ENCODE peak calls at places on chromosomes 12 and 14, in eight cellular contexts. One of them, this sample, is unnamed.

GRCh38 chr12:116372815-116373214 is 95.3 kb upstream of the MED13L start:
- DNase-seq in endodermal cell: no peak
- DNase-seq in omental fat pad: no peak
- DNase-seq in CD4-positive, alpha-beta T cell: no peak
- DNase-seq in uterus: no peak
- DNase-seq in Caco-2: no peak
- DNase-seq in HFF-Myc: no peak
- DNase-seq in fibroblast of villous mesenchyme: no peak
- DNase-seq in this sample: no peak

GRCh38 chr14:89910706-89911017 is 43.9 kb downstream of the EFCAB11 start:
- DNase-seq in endodermal cell: no peak
- DNase-seq in fibroblast of villous mesenchyme: no peak
- DNase-seq in omental fat pad: no peak
- DNase-seq in HFF-Myc: no peak
- DNase-seq in Caco-2: no peak
- DNase-seq in CD4-positive, alpha-beta T cell: no peak
- DNase-seq in uterus: no peak
- DNase-seq in this sample: no peak

GRCh38 chr12:13000616-13000934 is 510 bp upstream of the HEBP1 start:
- DNase-seq in HFF-Myc: no peak
- DNase-seq in CD4-positive, alpha-beta T cell: no peak
- DNase-seq in omental fat pad: no peak
- DNase-seq in Caco-2: peak; percentile 73
- DNase-seq in fibroblast of villous mesenchyme: no peak
- DNase-seq in endodermal cell: no peak
- DNase-seq in uterus: no peak
- DNase-seq in this sample: no peak

GRCh38 chr12:85457026-85457425 is 177.0 kb downstream of the ALX1 start:
- DNase-seq in HFF-Myc: no peak
- DNase-seq in uterus: no peak
- DNase-seq in Caco-2: no peak
- DNase-seq in omental fat pad: no peak
- DNase-seq in CD4-positive, alpha-beta T cell: no peak
- DNase-seq in fibroblast of villous mesenchyme: no peak
- DNase-seq in endodermal cell: no peak
- DNase-seq in this sample: no peak

GRCh38 chr12:119283315-119283714 is 51.2 kb upstream of the CCDC60 start:
- DNase-seq in omental fat pad: no peak
- DNase-seq in Caco-2: no peak
- DNase-seq in uterus: no peak
- DNase-seq in CD4-positive, alpha-beta T cell: no peak
- DNase-seq in endodermal cell: peak; percentile 59
- DNase-seq in HFF-Myc: no peak
- DNase-seq in fibroblast of villous mesenchyme: no peak
- DNase-seq in this sample: no peak

GRCh38 chr14:80202888-80203562 is 8.3 kb downstream of the DIO2 start:
- DNase-seq in omental fat pad: no peak
- DNase-seq in endodermal cell: peak; percentile 96
- DNase-seq in fibroblast of villous mesenchyme: no peak
- DNase-seq in HFF-Myc: no peak
- DNase-seq in Caco-2: peak; percentile 47
- DNase-seq in CD4-positive, alpha-beta T cell: no peak
- DNase-seq in uterus: no peak
- DNase-seq in this sample: no peak

GRCh38 chr14:39847191-39847590 is 415.0 kb upstream of the FBXO33 start:
- DNase-seq in uterus: no peak
- DNase-seq in omental fat pad: no peak
- DNase-seq in CD4-positive, alpha-beta T cell: no peak
- DNase-seq in endodermal cell: no peak
- DNase-seq in fibroblast of villous mesenchyme: no peak
- DNase-seq in Caco-2: no peak
- DNase-seq in HFF-Myc: no peak
- DNase-seq in this sample: no peak

GRCh38 chr14:58783801-58784511 is 146.2 kb downstream of the DACT1 start:
- DNase-seq in fibroblast of villous mesenchyme: no peak
- DNase-seq in endodermal cell: no peak
- DNase-seq in uterus: no peak
- DNase-seq in Caco-2: no peak
- DNase-seq in CD4-positive, alpha-beta T cell: no peak
- DNase-seq in HFF-Myc: no peak
- DNase-seq in omental fat pad: no peak
- DNase-seq in this sample: no peak

GRCh38 chr12:46005151-46005797 is 14.9 kb upstream of the SCAF11 start:
- DNase-seq in HFF-Myc: no peak
- DNase-seq in Caco-2: no peak
- DNase-seq in uterus: no peak
- DNase-seq in endodermal cell: no peak
- DNase-seq in fibroblast of villous mesenchyme: peak; percentile 29
- DNase-seq in omental fat pad: no peak
- DNase-seq in CD4-positive, alpha-beta T cell: no peak
- DNase-seq in this sample: no peak

GRCh38 chr12:85076688-85077430 is 40.7 kb downstream of the LRRIQ1 start:
- DNase-seq in uterus: no peak
- DNase-seq in CD4-positive, alpha-beta T cell: no peak
- DNase-seq in omental fat pad: no peak
- DNase-seq in HFF-Myc: peak; percentile 52
- DNase-seq in endodermal cell: peak; percentile 45
- DNase-seq in fibroblast of villous mesenchyme: peak; percentile 70
- DNase-seq in Caco-2: no peak
- DNase-seq in this sample: no peak

GRCh38 chr12:105427883-105428282 is 97.4 kb downstream of the C12orf75 start:
- DNase-seq in Caco-2: no peak
- DNase-seq in uterus: no peak
- DNase-seq in CD4-positive, alpha-beta T cell: no peak
- DNase-seq in fibroblast of villous mesenchyme: no peak
- DNase-seq in HFF-Myc: no peak
- DNase-seq in endodermal cell: no peak
- DNase-seq in omental fat pad: no peak
- DNase-seq in this sample: no peak

GRCh38 chr14:67409461-67409860 is 2.5 kb downstream of the PLEK2 start:
- DNase-seq in CD4-positive, alpha-beta T cell: no peak
- DNase-seq in endodermal cell: no peak
- DNase-seq in Caco-2: no peak
- DNase-seq in fibroblast of villous mesenchyme: no peak
- DNase-seq in HFF-Myc: no peak
- DNase-seq in omental fat pad: no peak
- DNase-seq in uterus: no peak
- DNase-seq in this sample: no peak

GRCh38 chr14:60724080-60724618 is at the start of gene SIX4:
- DNase-seq in uterus: peak; percentile 72
- DNase-seq in HFF-Myc: peak; percentile 70
- DNase-seq in fibroblast of villous mesenchyme: peak; percentile 80
- DNase-seq in CD4-positive, alpha-beta T cell: no peak
- DNase-seq in endodermal cell: peak; percentile 95
- DNase-seq in Caco-2: peak; percentile 90
- DNase-seq in omental fat pad: peak; percentile 27
- DNase-seq in this sample: peak; percentile 90

GRCh38 chr12:172732-173161 is 41.2 kb downstream of the SLC6A12 start:
- DNase-seq in omental fat pad: no peak
- DNase-seq in HFF-Myc: no peak
- DNase-seq in endodermal cell: no peak
- DNase-seq in uterus: no peak
- DNase-seq in fibroblast of villous mesenchyme: no peak
- DNase-seq in Caco-2: no peak
- DNase-seq in CD4-positive, alpha-beta T cell: no peak
- DNase-seq in this sample: no peak

GRCh38 chr12:69468237-69469026 is 1.8 kb upstream of the FRS2 start:
- DNase-seq in HFF-Myc: peak; percentile 4
- DNase-seq in Caco-2: no peak
- DNase-seq in CD4-positive, alpha-beta T cell: no peak
- DNase-seq in omental fat pad: no peak
- DNase-seq in endodermal cell: peak; percentile 67
- DNase-seq in uterus: no peak
- DNase-seq in fibroblast of villous mesenchyme: no peak
- DNase-seq in this sample: no peak

GRCh38 chr12:32589165-32589891 is 89.8 kb upstream of the DNM1L start:
- DNase-seq in CD4-positive, alpha-beta T cell: no peak
- DNase-seq in omental fat pad: no peak
- DNase-seq in Caco-2: no peak
- DNase-seq in fibroblast of villous mesenchyme: no peak
- DNase-seq in uterus: no peak
- DNase-seq in endodermal cell: no peak
- DNase-seq in HFF-Myc: no peak
- DNase-seq in this sample: no peak

GRCh38 chr14:68884031-68885030 is 91.5 kb upstream of the ZFP36L1 start:
- DNase-seq in Caco-2: no peak
- DNase-seq in HFF-Myc: peak; percentile 25
- DNase-seq in omental fat pad: no peak
- DNase-seq in CD4-positive, alpha-beta T cell: no peak
- DNase-seq in uterus: peak; percentile 48
- DNase-seq in endodermal cell: no peak
- DNase-seq in fibroblast of villous mesenchyme: peak; percentile 50
- DNase-seq in this sample: no peak

GRCh38 chr12:123938679-123939480 is 33.8 kb downstream of the CCDC92 start:
- DNase-seq in CD4-positive, alpha-beta T cell: no peak
- DNase-seq in HFF-Myc: no peak
- DNase-seq in fibroblast of villous mesenchyme: no peak
- DNase-seq in endodermal cell: peak; percentile 90
- DNase-seq in uterus: no peak
- DNase-seq in Caco-2: no peak
- DNase-seq in omental fat pad: no peak
- DNase-seq in this sample: no peak
- TF ChIP-seq CTCF in CD4-positive, alpha-beta T cell: no peak
- TF ChIP-seq CTCF in HFF-Myc: peak; percentile 67
- TF ChIP-seq CTCF in fibroblast of villous mesenchyme: peak; percentile 45
- TF ChIP-seq CTCF in endodermal cell: peak; percentile 77
- TF ChIP-seq CTCF in uterus: no peak
- TF ChIP-seq CTCF in Caco-2: peak; percentile 37
- TF ChIP-seq CTCF in omental fat pad: no peak
- TF ChIP-seq CTCF in this sample: peak; percentile 29

DNA sequence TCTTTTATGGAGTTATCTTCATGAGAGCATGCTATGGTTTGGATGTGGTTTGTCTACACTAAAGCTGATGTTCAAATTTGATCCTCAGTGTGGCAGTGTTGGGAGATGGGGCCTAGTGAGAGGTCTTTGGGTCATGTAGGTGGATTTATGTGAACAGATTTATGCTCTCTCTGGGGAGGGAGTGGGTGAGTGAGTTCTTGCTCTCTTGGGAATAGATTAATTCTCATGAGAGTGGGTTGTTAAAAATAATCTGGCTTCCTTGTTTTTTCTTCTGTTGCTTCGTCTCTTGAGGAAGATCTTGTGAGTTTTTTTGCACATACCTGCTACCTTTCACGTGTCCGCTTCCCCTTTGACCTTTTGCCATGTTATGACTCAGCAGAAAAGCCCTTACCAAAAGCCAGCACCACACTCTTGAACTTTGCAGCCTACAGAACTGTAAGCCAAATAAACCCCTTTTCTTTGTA is 20.5 kb downstream of the DERA start:
- DNase-seq in endodermal cell: peak; percentile 51
- DNase-seq in CD4-positive, alpha-beta T cell: no peak
- DNase-seq in omental fat pad: no peak
- DNase-seq in HFF-Myc: no peak
- DNase-seq in uterus: no peak
- DNase-seq in fibroblast of villous mesenchyme: no peak
- DNase-seq in Caco-2: no peak
- DNase-seq in this sample: no peak
- TF ChIP-seq CTCF in endodermal cell: peak; percentile 73
- TF ChIP-seq CTCF in CD4-positive, alpha-beta T cell: no peak
- TF ChIP-seq CTCF in omental fat pad: no peak
- TF ChIP-seq CTCF in HFF-Myc: no peak
- TF ChIP-seq CTCF in uterus: no peak
- TF ChIP-seq CTCF in fibroblast of villous mesenchyme: peak; percentile 5
- TF ChIP-seq CTCF in Caco-2: peak; percentile 27
- TF ChIP-seq CTCF in this sample: no peak

GRCh38 chr12:127531561-127531960 is 735.4 kb upstream of the TMEM132C start:
- DNase-seq in HFF-Myc: no peak
- DNase-seq in Caco-2: no peak
- DNase-seq in omental fat pad: no peak
- DNase-seq in CD4-positive, alpha-beta T cell: no peak
- DNase-seq in fibroblast of villous mesenchyme: no peak
- DNase-seq in uterus: no peak
- DNase-seq in endodermal cell: peak; percentile 65
- DNase-seq in this sample: no peak

GRCh38 chr12:127528576-127528975 is 738.4 kb upstream of the TMEM132C start:
- DNase-seq in endodermal cell: peak; percentile 77
- DNase-seq in uterus: no peak
- DNase-seq in fibroblast of villous mesenchyme: no peak
- DNase-seq in Caco-2: no peak
- DNase-seq in CD4-positive, alpha-beta T cell: no peak
- DNase-seq in omental fat pad: no peak
- DNase-seq in HFF-Myc: no peak
- DNase-seq in this sample: no peak

DNA sequence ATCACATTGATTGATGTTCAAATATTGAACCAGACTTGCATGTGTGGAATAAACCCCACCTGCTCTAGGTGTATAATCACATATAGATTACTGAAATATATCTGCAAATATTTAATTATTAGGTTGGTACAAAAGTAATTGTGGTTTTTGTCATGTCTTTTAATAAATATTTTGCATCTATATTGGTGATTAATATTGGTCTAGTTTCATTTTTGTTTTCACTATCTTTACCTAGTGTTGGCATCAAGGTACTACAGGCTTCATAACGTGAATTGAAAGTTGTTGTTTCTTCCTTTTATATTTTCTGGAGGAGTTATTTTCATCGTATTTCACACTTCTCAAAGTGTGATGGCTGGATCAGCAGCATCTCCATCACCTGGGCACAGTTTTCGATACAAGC is 740.0 kb upstream of the TMEM132C start:
- DNase-seq in HFF-Myc: no peak
- DNase-seq in CD4-positive, alpha-beta T cell: no peak
- DNase-seq in fibroblast of villous mesenchyme: no peak
- DNase-seq in Caco-2: no peak
- DNase-seq in endodermal cell: no peak
- DNase-seq in uterus: no peak
- DNase-seq in omental fat pad: no peak
- DNase-seq in this sample: no peak
- TF ChIP-seq CTCF in HFF-Myc: no peak
- TF ChIP-seq CTCF in CD4-positive, alpha-beta T cell: no peak
- TF ChIP-seq CTCF in fibroblast of villous mesenchyme: no peak
- TF ChIP-seq CTCF in Caco-2: no peak
- TF ChIP-seq CTCF in endodermal cell: peak; percentile 57
- TF ChIP-seq CTCF in uterus: no peak
- TF ChIP-seq CTCF in omental fat pad: no peak
- TF ChIP-seq CTCF in this sample: no peak

DNA sequence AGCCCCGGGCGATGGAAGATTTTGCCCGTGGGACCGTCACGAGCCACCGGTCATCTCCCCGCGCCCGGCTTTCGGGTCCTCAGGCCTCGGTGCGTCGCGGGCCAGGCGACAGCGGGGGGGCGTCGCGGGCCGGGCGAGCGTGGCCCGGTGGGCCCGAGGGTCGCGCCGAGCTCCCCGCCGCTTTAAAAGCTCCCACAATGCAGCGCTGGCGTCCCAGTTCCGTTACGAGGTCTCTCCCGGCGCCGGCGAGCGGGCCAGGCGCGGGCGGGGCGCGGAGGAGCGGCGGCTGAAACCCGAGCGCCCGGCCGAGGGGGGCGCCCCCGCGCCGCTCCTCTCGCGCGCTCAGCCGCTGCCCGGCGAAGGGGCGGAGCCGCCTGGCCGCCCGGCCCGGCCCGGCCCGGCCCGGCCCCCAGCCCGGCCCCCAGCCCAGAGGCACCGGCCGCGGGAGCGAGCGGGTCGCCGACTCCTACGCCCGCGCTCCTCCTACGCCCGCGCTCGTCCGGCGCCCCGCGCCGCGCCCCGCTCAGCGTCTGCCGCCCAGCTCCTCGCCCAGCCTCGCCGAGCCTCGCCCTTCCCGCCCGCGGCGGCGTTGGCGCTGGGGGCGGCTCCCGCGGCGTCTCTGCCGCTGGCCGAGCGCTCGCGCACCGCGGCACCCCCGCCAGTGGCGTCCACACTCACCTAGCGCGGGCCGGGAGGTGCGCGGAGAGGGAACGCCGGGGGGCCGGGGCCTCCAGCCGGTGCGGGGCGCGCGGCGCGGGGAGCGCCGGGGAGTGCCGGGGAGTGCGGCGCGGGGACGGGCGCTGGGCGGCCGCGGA is at the start of gene RASSF8:
- DNase-seq in CD4-positive, alpha-beta T cell: no peak
- DNase-seq in omental fat pad: no peak
- DNase-seq in fibroblast of villous mesenchyme: peak; percentile 72
- DNase-seq in HFF-Myc: no peak
- DNase-seq in uterus: peak; percentile 81
- DNase-seq in Caco-2: peak; percentile 65
- DNase-seq in endodermal cell: peak; percentile 92
- DNase-seq in this sample: peak; percentile 93
- TF ChIP-seq CTCF in CD4-positive, alpha-beta T cell: no peak
- TF ChIP-seq CTCF in omental fat pad: no peak
- TF ChIP-seq CTCF in fibroblast of villous mesenchyme: no peak
- TF ChIP-seq CTCF in HFF-Myc: no peak
- TF ChIP-seq CTCF in uterus: peak; percentile 9
- TF ChIP-seq CTCF in Caco-2: no peak
- TF ChIP-seq CTCF in endodermal cell: peak; percentile 36
- TF ChIP-seq CTCF in this sample: no peak

This sample was measured in osteocyte.